ENCODE peak calls at places on chromosomes 3 and 15, in ten cellular contexts. R, Q, G, P, Z, M, I, F, L and N are unnamed samples.
A peak's percentile ranks its signal among the peaks of the same experiment; 100 is the strongest.

GRCh38 chr15:101045236-101045646 is 126.1 kb downstream of the LRRK1 start:
- DNase-seq in R (peak; percentile 49), Q (no peak), G (peak; percentile 15), P (no peak), Z (no peak), M (peak; percentile 59), I (no peak), F (no peak), L (no peak), N (no peak)

GRCh38 chr3:178480795-178481194 is 55.4 kb upstream of the KCNMB2 start:
- DNase-seq in R (no peak), Q (no peak), G (no peak), P (no peak), Z (no peak), M (no peak), I (no peak), F (no peak), L (no peak), N (no peak)

GRCh38 chr3:194782767-194783404 is 97.2 kb downstream of the FAM43A start:
- DNase-seq in R (no peak), Q (no peak), G (no peak), P (peak; percentile 24), Z (no peak), M (no peak), I (peak; percentile 30), F (no peak), L (no peak), N (no peak)

GRCh38 chr15:36407647-36408046 is 171.8 kb upstream of the CDIN1 start:
- DNase-seq in R (no peak), Q (no peak), G (no peak), P (no peak), Z (no peak), M (no peak), I (no peak), F (no peak), L (no peak), N (no peak)

GRCh38 chr3:9732080-9732752 is 681 bp downstream of the BRPF1 start:
- DNase-seq in R (peak; percentile 21), Q (peak; percentile 36), G (peak; percentile 29), P (peak; percentile 68), Z (no peak), M (no peak), I (peak; percentile 42), F (peak; percentile 54), L (no peak), N (no peak)

GRCh38 chr15:71800835-71801745 is 9.3 kb upstream of the NR2E3 start:
- DNase-seq in R (no peak), Q (peak; percentile 77), G (peak; percentile 43), P (peak; percentile 78), Z (no peak), M (no peak), I (peak; percentile 83), F (no peak), L (no peak), N (no peak)

GRCh38 chr15:75723847-75724660 is 11.4 kb upstream of the CSPG4 start:
- DNase-seq in R (peak; percentile 91), Q (peak; percentile 44), G (peak; percentile 89), P (peak; percentile 60), Z (peak; percentile 93), M (peak; percentile 87), I (peak; percentile 98), F (peak; percentile 23), L (peak; percentile 85), N (peak; percentile 87)

GRCh38 chr3:9224490-9224889 is 25.0 kb downstream of the SRGAP3 start:
- DNase-seq in R (no peak), Q (no peak), G (no peak), P (no peak), Z (no peak), M (no peak), I (no peak), F (no peak), L (no peak), N (no peak)

GRCh38 chr3:129526121-129526900 is 2.1 kb upstream of the RHO start:
- DNase-seq in R (no peak), Q (no peak), G (no peak), P (no peak), Z (no peak), M (no peak), I (no peak), F (no peak), L (no peak), N (no peak)

GRCh38 chr3:14245822-14246221 is 67.2 kb downstream of the LSM3 start:
- DNase-seq in R (no peak), Q (no peak), G (no peak), P (no peak), Z (no peak), M (no peak), I (no peak), F (no peak), L (no peak), N (no peak)

GRCh38 chr3:175430975-175431374 is 571.8 kb downstream of the NAALADL2 start:
- DNase-seq in R (no peak), Q (no peak), G (no peak), P (no peak), Z (no peak), M (no peak), I (no peak), F (no peak), L (no peak), N (no peak)

GRCh38 chr3:175434591-175434990 is 575.5 kb downstream of the NAALADL2 start:
- DNase-seq in R (no peak), Q (no peak), G (no peak), P (no peak), Z (no peak), M (no peak), I (no peak), F (no peak), L (no peak), N (no peak)

GRCh38 chr3:175433026-175433668 is 574.0 kb downstream of the NAALADL2 start:
- DNase-seq in R (no peak), Q (no peak), G (no peak), P (no peak), Z (no peak), M (no peak), I (no peak), F (no peak), L (no peak), N (no peak)

GRCh38 chr3:175431396-175431795 is 572.3 kb downstream of the NAALADL2 start:
- DNase-seq in R (no peak), Q (no peak), G (no peak), P (no peak), Z (no peak), M (no peak), I (peak; percentile 56), F (no peak), L (no peak), N (no peak)

GRCh38 chr3:175432338-175433025 is 573.3 kb downstream of the NAALADL2 start:
- DNase-seq in R (no peak), Q (no peak), G (no peak), P (no peak), Z (no peak), M (no peak), I (no peak), F (no peak), L (no peak), N (no peak)
- H3K27ac ChIP-seq in R (no peak overlapping the region), Q (no peak overlapping the region), G (no peak overlapping the region), P (no peak overlapping the region), Z (peak overlapping the region; percentile 50), M (no peak overlapping the region), I (peak overlapping the region; percentile 8), F (no peak overlapping the region), L (no peak overlapping the region), N (no peak overlapping the region)

GRCh38 chr15:72835289-72835890 is 51.8 kb upstream of the ADPGK start:
- DNase-seq in R (no peak), Q (peak; percentile 43), G (no peak), P (peak; percentile 82), Z (no peak), M (no peak), I (peak; percentile 44), F (no peak), L (no peak), N (no peak)
- TF ChIP-seq CTCF in R (no peak), Q (peak; percentile 52), G (no peak), P (peak; percentile 78), Z (no peak), M (no peak), I (peak; percentile 34), F (no peak), L (peak; percentile 16), N (peak; percentile 36)

GRCh38 chr3:32440481-32441350 is 49.1 kb downstream of the CMTM7 start:
- DNase-seq in R (no peak), Q (no peak), G (no peak), P (no peak), Z (no peak), M (no peak), I (no peak), F (no peak), L (no peak), N (no peak)

GRCh38 chr3:32435911-32436815 is 44.5 kb downstream of the CMTM7 start:
- DNase-seq in R (no peak), Q (peak; percentile 74), G (no peak), P (no peak), Z (no peak), M (no peak), I (no peak), F (no peak), L (no peak), N (no peak)

GRCh38 chr3:32436816-32437189 is 45.1 kb downstream of the CMTM7 start:
- DNase-seq in R (no peak), Q (no peak), G (no peak), P (no peak), Z (no peak), M (no peak), I (no peak), F (no peak), L (no peak), N (no peak)

GRCh38 chr3:32438596-32439344 is 47.1 kb downstream of the CMTM7 start:
- DNase-seq in R (no peak), Q (no peak), G (no peak), P (no peak), Z (no peak), M (no peak), I (no peak), F (peak; percentile 10), L (no peak), N (no peak)

GRCh38 chr3:32437898-32438297 is 46.2 kb downstream of the CMTM7 start:
- DNase-seq in R (no peak), Q (no peak), G (no peak), P (no peak), Z (no peak), M (no peak), I (no peak), F (no peak), L (no peak), N (no peak)
- H3K27ac ChIP-seq in R (no peak overlapping the region), Q (no peak overlapping the region), G (no peak overlapping the region), P (no peak overlapping the region), Z (no peak overlapping the region), M (no peak overlapping the region), I (no peak overlapping the region), F (no peak overlapping the region), L (no peak overlapping the region), N (no peak overlapping the region)

DNA sequence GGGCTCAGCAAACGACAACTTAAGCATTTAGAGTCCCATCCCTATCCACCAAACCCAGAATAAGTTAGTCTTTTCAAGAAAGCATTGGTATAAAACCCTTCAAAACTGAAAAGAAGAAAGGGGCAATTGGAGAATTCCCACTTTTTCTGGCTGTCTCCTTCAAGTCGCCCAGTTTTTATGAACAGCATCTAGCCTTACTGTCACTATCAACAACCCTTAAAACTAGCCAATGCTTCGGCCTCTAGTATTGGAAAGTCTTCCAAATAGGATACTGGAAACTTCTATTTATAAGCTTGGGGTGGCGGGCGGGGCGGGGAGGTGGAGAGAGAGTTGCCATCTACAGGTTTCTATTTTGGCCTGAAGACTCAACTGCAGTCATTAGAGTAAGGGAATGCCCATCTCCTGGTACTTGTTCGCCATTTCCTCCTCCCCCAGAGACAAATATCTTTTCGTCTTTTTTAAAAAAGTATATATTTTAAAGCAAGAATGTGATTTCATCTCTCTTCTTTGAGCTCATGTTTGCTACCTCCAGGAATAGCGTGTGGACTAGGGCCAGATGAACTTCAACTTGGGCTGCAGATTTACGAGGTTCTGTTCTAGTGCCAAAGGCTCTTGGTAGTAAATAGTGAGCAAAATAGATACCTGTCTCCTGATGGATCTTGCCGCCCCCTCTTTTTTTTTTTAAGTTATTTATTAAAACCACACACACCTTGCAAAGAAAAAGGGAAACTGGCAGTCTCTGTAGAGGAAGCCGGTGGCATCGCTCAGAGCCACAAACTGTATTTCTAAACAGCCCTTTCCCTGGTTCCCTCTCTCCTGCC is 2.7 kb downstream of the BCL6 start:
- DNase-seq in R (peak; percentile 59), Q (no peak), G (peak; percentile 55), P (no peak), Z (no peak), M (no peak), I (no peak), F (no peak), L (peak; percentile 61), N (no peak)
- TF ChIP-seq CTCF in R (no peak), Q (no peak), G (no peak), P (no peak), Z (no peak), M (no peak), I (no peak), F (peak; percentile 24), L (no peak), N (peak; percentile 40)